ENCODE peak calls at places on chromosomes 4 and X, in eight cellular contexts. S is gastrocnemius medialis, G is astrocyte of the cerebellum, Z is left ventricle myocardium inferior, F is AG04450, V is psoas muscle, B is uterus, L is OCI-LY7. Q is an unnamed sample.
A peak's percentile ranks its signal among the peaks of the same experiment; 100 is the strongest.

GRCh38 chr4:156443488-156443887 is 489.8 kb upstream of the CTSO start:
- DNase-seq in S (no peak), G (no peak), Z (no peak), F (no peak), V (no peak), B (no peak), L (no peak), Q (no peak)

GRCh38 chr4:26320159-26320452 is 708 bp upstream of the RBPJ start:
- DNase-seq in S (no peak), G (no peak), Z (no peak), F (no peak), V (no peak), B (no peak), L (peak; percentile 75), Q (no peak)

GRCh38 chrX:47643926-47644325 is 6.4 kb downstream of the ELK1 start:
- DNase-seq in S (no peak), G (no peak), Z (no peak), F (no peak), V (no peak), B (no peak), L (no peak), Q (peak; percentile 72)

GRCh38 chr4:144399927-144400326 is 246.0 kb upstream of the HHIP start:
- DNase-seq in S (no peak), G (peak; percentile 91), Z (no peak), F (peak; percentile 6), V (no peak), B (peak; percentile 38), L (no peak), Q (peak; percentile 94)

GRCh38 chrX:41824551-41824950 is 98.8 kb downstream of the CASK start:
- DNase-seq in S (no peak), G (peak; percentile 28), Z (no peak), F (no peak), V (no peak), B (no peak), L (no peak), Q (peak; percentile 47)

GRCh38 chr4:15182600-15183222 is 180.4 kb downstream of the CPEB2 start:
- DNase-seq in S (no peak), G (no peak), Z (no peak), F (no peak), V (no peak), B (no peak), L (no peak), Q (peak; percentile 84)

GRCh38 chrX:905828-906566 is 275.4 kb downstream of the SHOX start:
- DNase-seq in S (no peak), G (no peak), Z (no peak), F (no peak), V (no peak), B (no peak), L (no peak), Q (peak; percentile 2)

GRCh38 chr4:182918791-182919302 is 1.7 kb upstream of the DCTD start:
- DNase-seq in S (no peak), G (no peak), Z (no peak), F (no peak), V (no peak), B (no peak), L (peak; percentile 15), Q (peak; percentile 54)

GRCh38 chr4:145557720-145558119 is 61.5 kb upstream of the MMAA start:
- DNase-seq in S (peak; percentile 52), G (peak; percentile 49), Z (peak; percentile 41), F (peak; percentile 43), V (peak; percentile 44), B (peak; percentile 46), L (peak; percentile 79), Q (peak; percentile 88)

GRCh38 chr4:165754664-165755063 is 118.4 kb upstream of the TLL1 start:
- DNase-seq in S (no peak), G (no peak), Z (no peak), F (no peak), V (no peak), B (no peak), L (no peak), Q (no peak)

GRCh38 chrX:100615015-100615414 is 21.6 kb downstream of the TSPAN6 start:
- DNase-seq in S (no peak), G (peak; percentile 24), Z (no peak), F (peak; percentile 10), V (no peak), B (no peak), L (no peak), Q (peak; percentile 86)

GRCh38 chrX:20059467-20060128 is 57.1 kb downstream of the MAP7D2 start:
- DNase-seq in S (no peak), G (no peak), Z (no peak), F (no peak), V (no peak), B (no peak), L (no peak), Q (no peak)

GRCh38 chr4:16024009-16024408 is 59.8 kb downstream of the PROM1 start:
- DNase-seq in S (no peak), G (no peak), Z (no peak), F (no peak), V (no peak), B (no peak), L (no peak), Q (peak; percentile 20)

GRCh38 chr4:37717575-37717974 is 31.4 kb upstream of the RELL1 start:
- DNase-seq in S (no peak), G (peak; percentile 23), Z (no peak), F (peak; percentile 64), V (no peak), B (no peak), L (no peak), Q (peak; percentile 55)

GRCh38 chr4:3481113-3481531 is 18.0 kb downstream of the DOK7 start:
- DNase-seq in S (peak; percentile 56), G (no peak), Z (no peak), F (no peak), V (no peak), B (no peak), L (no peak), Q (no peak)

GRCh38 chr4:170109586-170110289 is 20.0 kb upstream of the AADAT start:
- DNase-seq in S (no peak), G (no peak), Z (no peak), F (no peak), V (no peak), B (no peak), L (no peak), Q (peak; percentile 30)

GRCh38 chr4:177147668-177148067 is 162.0 kb upstream of the NEIL3 start:
- DNase-seq in S (no peak), G (no peak), Z (no peak), F (no peak), V (no peak), B (no peak), L (no peak), Q (no peak)

GRCh38 chr4:112967109-112967508 is 82.3 kb upstream of the ANK2 start:
- DNase-seq in S (no peak), G (no peak), Z (no peak), F (no peak), V (no peak), B (no peak), L (no peak), Q (no peak)

GRCh38 chrX:387729-388128 is 1.0 kb upstream of the PPP2R3B start:
- DNase-seq in S (no peak), G (no peak), Z (no peak), F (no peak), V (no peak), B (no peak), L (no peak), Q (no peak)

GRCh38 chrX:141320801-141321200 is 78.5 kb upstream of the SPANXC start:
- DNase-seq in S (no peak), G (no peak), Z (no peak), F (no peak), V (no peak), B (no peak), L (no peak), Q (no peak)

GRCh38 chr4:1172971-1173757 is 781 bp upstream of the SPON2 start:
- DNase-seq in S (peak; percentile 83), G (no peak), Z (no peak), F (peak; percentile 65), V (peak; percentile 59), B (peak; percentile 87), L (no peak), Q (peak; percentile 86)

GRCh38 chr4:55727746-55728145 is 91.6 kb upstream of the NMU start:
- DNase-seq in S (no peak), G (no peak), Z (no peak), F (no peak), V (no peak), B (no peak), L (no peak), Q (no peak)

GRCh38 chr4:108107729-108108382 is 60.9 kb downstream of the LEF1 start:
- DNase-seq in S (no peak), G (no peak), Z (no peak), F (no peak), V (no peak), B (no peak), L (no peak), Q (no peak)

GRCh38 chr4:2902126-2902525 is 58.5 kb downstream of the ADD1 start:
- DNase-seq in S (no peak), G (no peak), Z (no peak), F (no peak), V (no peak), B (no peak), L (no peak), Q (peak; percentile 39)

GRCh38 chr4:125315571-125316390 is 1.0 kb downstream of the FAT4 start:
- DNase-seq in S (peak; percentile 22), G (no peak), Z (peak; percentile 57), F (no peak), V (peak; percentile 54), B (peak; percentile 33), L (no peak), Q (peak; percentile 68)

GRCh38 chrX:23855569-23855968 is 52.2 kb downstream of the APOO start:
- DNase-seq in S (no peak), G (no peak), Z (no peak), F (no peak), V (no peak), B (no peak), L (no peak), Q (peak; percentile 30)
- TF ChIP-seq CTCF in S (no peak), G (no peak), Z (no peak), F (no peak), V (no peak), B (no peak), L (no peak), Q (no peak)

GRCh38 chr4:71664366-71664765 is 119.5 kb downstream of the GC start:
- DNase-seq in S (no peak), G (no peak), Z (no peak), F (no peak), V (no peak), B (no peak), L (no peak), Q (no peak)
- H3K4me3 ChIP-seq in S (no peak overlapping the region), G (no peak overlapping the region), Z (no peak overlapping the region), F (no peak overlapping the region), V (no peak overlapping the region), B (no peak overlapping the region), L (no peak overlapping the region), Q (no peak overlapping the region)

GRCh38 chrX:123167621-123168020 is 16.5 kb upstream of the GRIA3 start:
- DNase-seq in S (no peak), G (no peak), Z (no peak), F (no peak), V (no peak), B (no peak), L (no peak), Q (no peak)
- TF ChIP-seq CTCF in S (no peak), G (no peak), Z (no peak), F (no peak), V (no peak), B (no peak), L (no peak), Q (no peak)

DNA sequence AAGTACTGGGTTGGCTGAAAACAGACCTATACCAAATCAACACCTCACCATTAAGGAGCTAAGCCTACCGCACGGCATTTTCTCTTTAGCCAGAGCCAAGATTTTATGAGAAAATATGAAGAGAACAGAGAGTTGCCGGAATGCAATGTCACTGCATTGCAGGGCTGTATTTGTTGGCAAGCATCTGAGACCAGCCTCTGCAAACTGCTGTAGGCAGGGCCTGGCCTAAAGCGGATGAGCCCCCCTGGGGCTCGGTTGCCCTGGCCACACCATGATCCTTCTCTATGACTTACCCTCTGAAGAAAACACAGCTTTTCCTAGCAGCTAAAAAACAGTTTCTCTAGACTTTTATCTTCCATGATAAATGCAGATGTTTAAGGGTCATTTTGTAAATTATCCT is 120.5 kb upstream of the SORBS2 start:
- DNase-seq in S (no peak), G (peak; percentile 65), Z (no peak), F (no peak), V (no peak), B (no peak), L (no peak), Q (peak; percentile 97)
- H3K4me3 ChIP-seq in S (no peak overlapping the region), G (no peak overlapping the region), Z (peak overlapping the region; percentile 24), F (no peak overlapping the region), V (no peak overlapping the region), B (no peak overlapping the region), L (no peak overlapping the region), Q (peak overlapping the region; percentile 13)

Q was measured in choroid plexus epithelial cell.